ENCODE peak calls at places on chromosomes 11 and 22, in ten cellular contexts. X is activated naive CD4-positive, alpha-beta T cell treated with Interleukin-2 at 50 U/mL for 16 hours; C is skeletal muscle cell; Y is NCI-H748 treated with DMSO at 0.1 percent for 48 hours; N is mesendoderm; P is GM10248; L is stimulated activated CD4-positive, alpha-beta T cell treated with anti-CD3 and anti-CD28 coated beads, Interleukin-1b, Interleukin-23, amount 100 ng/mL, for 1 hour; H is activated effector memory CD4-positive, alpha-beta T cell treated with anti-CD3 and anti-CD28 coated beads, Interleukin-2, amount 50 U/mL, for 16 hours; J is kidney epithelial cell; Q is stimulated activated naive B cell treated with anti-CD40 and anti-IgM and Interleukin-4, amounts not matched to agents 10 μg/mL and 1 μg/mL and 100 μg/mL, for 72 hours. G is an unnamed sample.

GRCh38 chr11:24739637-24740036 is 242.8 kb downstream of the LUZP2 start:
- DNase-seq in X (no peak), C (no peak), Y (no peak), N (no peak), P (no peak), L (no peak), H (no peak), J (no peak), Q (no peak), G (no peak)

GRCh38 chr22:36162127-36163034 is 1.8 kb upstream of the APOL3 start:
- DNase-seq in X (peak), C (no peak), Y (no peak), N (no peak), P (peak), L (no peak), H (peak), J (no peak), Q (peak), G (no peak)

GRCh38 chr22:26259510-26259909 is 90.2 kb downstream of the SEZ6L start:
- DNase-seq in X (no peak), C (no peak), Y (no peak), N (peak), P (no peak), L (no peak), H (no peak), J (peak), Q (no peak), G (no peak)

GRCh38 chr11:86669424-86669823 is 3.0 kb downstream of the ME3 start:
- DNase-seq in X (no peak), C (no peak), Y (no peak), N (peak), P (no peak), L (no peak), H (no peak), J (no peak), Q (no peak), G (no peak)

GRCh38 chr22:19707347-19708322 is 6.7 kb upstream of the SEPTIN5 start:
- DNase-seq in X (no peak), C (no peak), Y (no peak), N (no peak), P (peak), L (no peak), H (peak), J (no peak), Q (no peak), G (no peak)

GRCh38 chr11:76750067-76750466 is 33.1 kb upstream of the TSKU start:
- DNase-seq in X (no peak), C (no peak), Y (no peak), N (no peak), P (no peak), L (no peak), H (no peak), J (no peak), Q (no peak), G (no peak)

GRCh38 chr11:2440646-2441045 is 3.7 kb downstream of the TRPM5 start:
- DNase-seq in X (no peak), C (no peak), Y (no peak), N (no peak), P (no peak), L (no peak), H (no peak), J (no peak), Q (no peak), G (no peak)

GRCh38 chr11:92870241-92870826 is 99.1 kb upstream of the MTNR1B start:
- DNase-seq in X (no peak), C (no peak), Y (no peak), N (no peak), P (no peak), L (no peak), H (no peak), J (no peak), Q (no peak), G (no peak)

GRCh38 chr22:25697978-25698377 is 44.0 kb upstream of the MYO18B start:
- DNase-seq in X (no peak), C (no peak), Y (no peak), N (no peak), P (no peak), L (no peak), H (no peak), J (no peak), Q (no peak), G (no peak)

GRCh38 chr11:11966826-11967668 is 41.4 kb downstream of the DKK3 start:
- DNase-seq in X (peak), C (no peak), Y (peak), N (peak), P (peak), L (peak), H (peak), J (no peak), Q (peak), G (no peak)

GRCh38 chr11:69356703-69357457 is 62.9 kb downstream of the MYEOV start:
- DNase-seq in X (no peak), C (no peak), Y (no peak), N (no peak), P (no peak), L (no peak), H (peak), J (no peak), Q (no peak), G (no peak)

GRCh38 chr11:66230978-66231377 is 37.5 kb upstream of the RAB1B start:
- DNase-seq in X (no peak), C (no peak), Y (no peak), N (no peak), P (no peak), L (no peak), H (no peak), J (no peak), Q (no peak), G (no peak)

GRCh38 chr22:39634530-39635399 is 64.2 kb downstream of the CACNA1I start:
- DNase-seq in X (no peak), C (peak), Y (no peak), N (peak), P (no peak), L (no peak), H (no peak), J (peak), Q (no peak), G (no peak)

GRCh38 chr11:613369-613968 is 2.3 kb downstream of the IRF7 start:
- DNase-seq in X (peak), C (no peak), Y (peak), N (peak), P (peak), L (peak), H (peak), J (no peak), Q (no peak), G (no peak)

GRCh38 chr11:59754494-59754858 is 700 bp upstream of the STX3 start:
- DNase-seq in X (peak), C (no peak), Y (peak), N (peak), P (peak), L (no peak), H (peak), J (no peak), Q (peak), G (peak)

GRCh38 chr11:1881442-1882264 is 10.0 kb downstream of the PRR33 start:
- DNase-seq in X (no peak), C (no peak), Y (no peak), N (no peak), P (no peak), L (no peak), H (no peak), J (no peak), Q (no peak), G (no peak)

GRCh38 chr22:32237021-32237420 is 18.1 kb downstream of the SLC5A4 start:
- DNase-seq in X (no peak), C (no peak), Y (no peak), N (peak), P (no peak), L (no peak), H (no peak), J (no peak), Q (no peak), G (no peak)

GRCh38 chr11:96272542-96273306 is 70.3 kb downstream of the MAML2 start:
- DNase-seq in X (no peak), C (peak), Y (no peak), N (peak), P (no peak), L (no peak), H (no peak), J (no peak), Q (no peak), G (no peak)

GRCh38 chr11:65718964-65719492 is 1.6 kb downstream of the RNASEH2C start:
- DNase-seq in X (no peak), C (no peak), Y (no peak), N (no peak), P (no peak), L (no peak), H (no peak), J (no peak), Q (no peak), G (no peak)